ENCODE peak calls at places on chromosomes 2 and 18, in six cellular contexts. One of them, this sample, is unnamed.

GRCh38 chr2:210189452-210190143 is 18.4 kb upstream of the KANSL1L start:
- DNase-seq in Caki2: peak
- DNase-seq in activated CD4-positive, alpha-beta T cell treated with anti-CD3 and anti-CD28 coated beads for 4 hours: no peak
- DNase-seq in HT-29: peak
- DNase-seq in spleen: no peak
- DNase-seq in HT1080: no peak
- DNase-seq in this sample: no peak

GRCh38 chr2:180657054-180657453 is 323.4 kb upstream of the UBE2E3 start:
- DNase-seq in Caki2: peak
- DNase-seq in HT-29: no peak
- DNase-seq in HT1080: peak
- DNase-seq in activated CD4-positive, alpha-beta T cell treated with anti-CD3 and anti-CD28 coated beads for 4 hours: no peak
- DNase-seq in spleen: no peak
- DNase-seq in this sample: no peak

GRCh38 chr18:74396252-74397204 is 60.6 kb downstream of the DIPK1C start:
- DNase-seq in HT1080: no peak
- DNase-seq in activated CD4-positive, alpha-beta T cell treated with anti-CD3 and anti-CD28 coated beads for 4 hours: no peak
- DNase-seq in Caki2: no peak
- DNase-seq in HT-29: no peak
- DNase-seq in spleen: no peak
- DNase-seq in this sample: no peak

GRCh38 chr2:24861500-24861899 is 58.5 kb downstream of the ADCY3 start:
- DNase-seq in Caki2: no peak
- DNase-seq in spleen: peak
- DNase-seq in HT1080: no peak
- DNase-seq in HT-29: no peak
- DNase-seq in activated CD4-positive, alpha-beta T cell treated with anti-CD3 and anti-CD28 coated beads for 4 hours: no peak
- DNase-seq in this sample: no peak

GRCh38 chr2:222939979-222940378 is 79.1 kb downstream of the ACSL3 start:
- DNase-seq in spleen: no peak
- DNase-seq in Caki2: no peak
- DNase-seq in HT1080: no peak
- DNase-seq in HT-29: no peak
- DNase-seq in activated CD4-positive, alpha-beta T cell treated with anti-CD3 and anti-CD28 coated beads for 4 hours: no peak
- DNase-seq in this sample: no peak

GRCh38 chr2:233689498-233689897 is 3.2 kb upstream of the UGT1A6 start:
- DNase-seq in HT-29: no peak
- DNase-seq in HT1080: no peak
- DNase-seq in activated CD4-positive, alpha-beta T cell treated with anti-CD3 and anti-CD28 coated beads for 4 hours: no peak
- DNase-seq in spleen: no peak
- DNase-seq in Caki2: no peak
- DNase-seq in this sample: no peak

GRCh38 chr2:228048838-228049490 is 132.5 kb downstream of the SPHKAP start:
- DNase-seq in activated CD4-positive, alpha-beta T cell treated with anti-CD3 and anti-CD28 coated beads for 4 hours: no peak
- DNase-seq in spleen: no peak
- DNase-seq in HT1080: peak
- DNase-seq in HT-29: peak
- DNase-seq in Caki2: peak
- DNase-seq in this sample: no peak

GRCh38 chr2:156505696-156506095 is 69.5 kb downstream of the GPD2 start:
- DNase-seq in HT-29: no peak
- DNase-seq in activated CD4-positive, alpha-beta T cell treated with anti-CD3 and anti-CD28 coated beads for 4 hours: no peak
- DNase-seq in spleen: no peak
- DNase-seq in Caki2: no peak
- DNase-seq in HT1080: no peak
- DNase-seq in this sample: no peak

GRCh38 chr2:120830096-120830830 is 94.6 kb downstream of the GLI2 start:
- DNase-seq in Caki2: no peak
- DNase-seq in HT1080: no peak
- DNase-seq in HT-29: no peak
- DNase-seq in spleen: peak
- DNase-seq in activated CD4-positive, alpha-beta T cell treated with anti-CD3 and anti-CD28 coated beads for 4 hours: no peak
- DNase-seq in this sample: no peak

GRCh38 chr2:207929923-207930322 is 95.4 kb downstream of the PLEKHM3 start:
- DNase-seq in activated CD4-positive, alpha-beta T cell treated with anti-CD3 and anti-CD28 coated beads for 4 hours: no peak
- DNase-seq in Caki2: no peak
- DNase-seq in HT-29: no peak
- DNase-seq in HT1080: no peak
- DNase-seq in spleen: no peak
- DNase-seq in this sample: no peak

GRCh38 chr2:188291142-188291616 is 495 bp upstream of the GULP1 start:
- DNase-seq in spleen: no peak
- DNase-seq in HT1080: no peak
- DNase-seq in Caki2: no peak
- DNase-seq in HT-29: peak
- DNase-seq in activated CD4-positive, alpha-beta T cell treated with anti-CD3 and anti-CD28 coated beads for 4 hours: no peak
- DNase-seq in this sample: no peak

GRCh38 chr2:183614797-183615429 is 490.7 kb downstream of the NUP35 start:
- DNase-seq in HT1080: no peak
- DNase-seq in HT-29: no peak
- DNase-seq in Caki2: no peak
- DNase-seq in spleen: no peak
- DNase-seq in activated CD4-positive, alpha-beta T cell treated with anti-CD3 and anti-CD28 coated beads for 4 hours: no peak
- DNase-seq in this sample: no peak

GRCh38 chr2:68018727-68019126 is 44.1 kb downstream of the C1D start:
- DNase-seq in HT-29: no peak
- DNase-seq in HT1080: peak
- DNase-seq in activated CD4-positive, alpha-beta T cell treated with anti-CD3 and anti-CD28 coated beads for 4 hours: no peak
- DNase-seq in Caki2: no peak
- DNase-seq in spleen: no peak
- DNase-seq in this sample: no peak

This sample was measured in stimulated activated naive CD4-positive, alpha-beta T cell treated with Interleukin-2 at 50 U/mL for 16 hours.